ENCODE peak calls at places on chromosomes 13 and 19, in four cellular contexts. E is left lung, Y is aorta, J is ovary. S is an unnamed sample. For H3K9me3, the result is how much of the 10 kb centered on the place peaks cover.

GRCh38 chr19:21850636-21851255 is 14.8 kb upstream of the ZNF43 start:
- DNase-seq in E (no peak), Y (no peak), J (no peak), S (no peak)

GRCh38 chr13:29454931-29455481 is 140.5 kb downstream of the SLC7A1 start:
- DNase-seq in E (no peak), Y (no peak), J (no peak), S (no peak)

GRCh38 chr13:73065665-73066350 is 7.0 kb downstream of the KLF5 start:
- DNase-seq in E (no peak), Y (no peak), J (no peak), S (no peak)

GRCh38 chr19:42315024-42315423 is 1.9 kb downstream of the TMEM145 start:
- DNase-seq in E (no peak), Y (no peak), J (no peak), S (no peak)

GRCh38 chr13:44715287-44716224 is 139.4 kb upstream of the TSC22D1 start:
- DNase-seq in E (no peak), Y (no peak), J (no peak), S (no peak)

GRCh38 chr13:40146586-40147240 is 491.3 kb downstream of the COG6 start:
- DNase-seq in E (no peak), Y (no peak), J (no peak), S (no peak)

GRCh38 chr13:94328336-94329041 is 151.0 kb downstream of the DCT start:
- DNase-seq in E (no peak), Y (no peak), J (no peak), S (no peak)

GRCh38 chr13:74442751-74443150 is 308.5 kb upstream of the KLF12 start:
- DNase-seq in E (no peak), Y (no peak), J (no peak), S (no peak)

GRCh38 chr19:40908981-40909380 is 26.9 kb upstream of the CYP2A7 start:
- DNase-seq in E (no peak), Y (no peak), J (no peak), S (no peak)

GRCh38 chr19:1233361-1233667 is 4.5 kb downstream of the CBARP start:
- DNase-seq in E (peak), Y (no peak), J (no peak), S (peak)

GRCh38 chr19:38596057-38596981 is 21.4 kb downstream of the MAP4K1 start:
- DNase-seq in E (peak), Y (no peak), J (peak), S (peak)

GRCh38 chr19:45096700-45097099 is 3.7 kb downstream of the PPP1R37 start:
- DNase-seq in E (no peak), Y (no peak), J (no peak), S (no peak)

GRCh38 chr13:23618341-23618740 is 48.1 kb downstream of the TNFRSF19 start:
- DNase-seq in E (no peak), Y (no peak), J (no peak), S (no peak)

GRCh38 chr13:39364797-39365468 is 238.1 kb downstream of the LHFPL6 start:
- DNase-seq in E (no peak), Y (no peak), J (no peak), S (no peak)

GRCh38 chr13:89925107-89925506 is 1422.4 kb upstream of the MIR17HG start:
- DNase-seq in E (no peak), Y (no peak), J (no peak), S (no peak)

GRCh38 chr19:29942404-29943261 is 594 bp downstream of the URI1 start:
- DNase-seq in E (peak), Y (peak), J (peak), S (peak)

GRCh38 chr13:105996391-105997028 is 539.0 kb downstream of the EFNB2 start:
- DNase-seq in E (no peak), Y (no peak), J (no peak), S (no peak)

GRCh38 chr19:55391702-55392615 is 6.2 kb downstream of the RPL28 start:
- DNase-seq in E (no peak), Y (no peak), J (no peak), S (no peak)

GRCh38 chr19:42360787-42361544 is 29.1 kb downstream of the CNFN start:
- DNase-seq in E (no peak), Y (no peak), J (no peak), S (no peak)

GRCh38 chr19:56712609-56713008 is 41.1 kb upstream of the ZNF835 start:
- DNase-seq in E (no peak), Y (no peak), J (peak), S (no peak)
- H3K9me3 ChIP-seq in E (under half), Y (under half), J (under half), S (under half)

GRCh38 chr19:56810260-56810659 is 30.3 kb downstream of the PEG3 start:
- DNase-seq in E (no peak), Y (no peak), J (no peak), S (no peak)

GRCh38 chr19:56814656-56815055 is 25.9 kb downstream of the PEG3 start:
- DNase-seq in E (no peak), Y (no peak), J (no peak), S (no peak)

GRCh38 chr19:56808717-56809392 is 31.7 kb downstream of the PEG3 start:
- DNase-seq in E (no peak), Y (no peak), J (no peak), S (no peak)

GRCh38 chr19:56811480-56811879 is 29.0 kb downstream of the PEG3 start:
- DNase-seq in E (no peak), Y (no peak), J (no peak), S (no peak)

DNA sequence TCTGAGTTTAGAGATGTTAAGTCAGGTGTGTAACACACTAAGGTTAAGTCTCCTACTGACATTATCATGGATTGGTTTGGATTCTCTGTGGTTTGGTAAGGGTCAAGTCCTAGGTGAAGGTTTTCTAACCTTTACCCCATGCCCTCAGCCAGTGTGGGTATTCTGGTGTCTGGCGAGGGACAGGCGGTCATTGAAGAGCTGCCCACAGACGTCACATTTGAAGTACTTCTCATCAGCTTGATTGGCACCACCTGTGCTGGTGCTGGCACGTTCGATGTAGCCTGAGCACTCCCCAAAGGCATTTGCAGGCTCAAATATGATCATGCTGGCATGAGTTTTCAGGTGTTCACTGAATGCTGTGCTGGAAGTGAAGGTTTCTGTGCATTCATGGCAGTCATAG is 27.0 kb downstream of the PEG3 start:
- DNase-seq in E (no peak), Y (no peak), J (no peak), S (no peak)
- H3K9me3 ChIP-seq in E (under half), Y (under half), J (under half), S (under half)

GRCh38 chr19:57888494-57889231 is at the start of gene ZNF814:
- DNase-seq in E (peak), Y (peak), J (peak), S (peak)

GRCh38 chr19:57888107-57888493 is 737 bp downstream of the ZNF814 start:
- DNase-seq in E (no peak), Y (no peak), J (no peak), S (no peak)

GRCh38 chr19:57887195-57887941 is 1.5 kb downstream of the ZNF814 start:
- DNase-seq in E (no peak), Y (no peak), J (no peak), S (no peak)

GRCh38 chr19:57886046-57886445 is 2.8 kb downstream of the ZNF814 start:
- DNase-seq in E (no peak), Y (no peak), J (no peak), S (no peak)
- H3K9me3 ChIP-seq in E (under half), Y (under half), J (under half), S (under half)

GRCh38 chr19:50050406-50051223 is 24.8 kb downstream of the ZNF473 start:
- DNase-seq in E (peak), Y (peak), J (peak), S (peak)
- H3K9me3 ChIP-seq in E (under half), Y (under half), J (under half), S (under half)

GRCh38 chr13:91454666-91455065 is 56.2 kb downstream of the GPC5 start:
- DNase-seq in E (no peak), Y (no peak), J (no peak), S (no peak)
- H3K9me3 ChIP-seq in E (under half), Y (under half), J (under half), S (under half)

DNA sequence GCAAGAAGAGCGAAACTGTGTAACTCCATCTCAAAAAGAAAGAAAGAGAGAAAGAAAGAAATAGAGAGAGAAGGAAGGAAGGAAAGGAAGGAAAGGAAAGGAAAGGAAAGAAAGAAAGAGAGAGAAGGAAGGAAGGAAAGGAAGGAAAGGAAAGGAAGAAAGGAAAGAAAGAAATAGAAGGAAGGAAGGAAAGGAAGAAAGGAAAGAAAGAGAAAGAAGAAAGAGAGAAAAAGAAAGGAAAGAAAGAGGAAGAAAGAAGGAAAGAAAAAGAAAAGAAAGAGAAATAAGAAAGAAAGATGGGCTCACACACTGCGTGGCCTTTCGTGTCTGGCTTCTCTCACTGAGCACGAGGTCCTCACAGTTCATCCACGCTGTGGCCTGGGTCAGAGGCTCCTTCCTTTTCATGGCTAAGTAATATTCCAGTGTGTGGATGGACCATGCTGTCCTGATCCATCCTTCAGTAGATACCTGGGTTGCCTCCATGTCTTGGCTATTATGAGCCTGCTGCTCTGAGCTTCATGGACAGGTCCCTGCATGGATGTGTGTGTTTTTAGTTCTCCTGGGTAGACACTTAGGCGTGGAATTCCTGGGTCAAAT is 67.4 kb upstream of the NFIC start:
- DNase-seq in E (no peak), Y (no peak), J (no peak), S (no peak)
- H3K9me3 ChIP-seq in E (under half), Y (under half), J (under half), S (under half)

GRCh38 chr19:15526408-15526807 is 18.1 kb downstream of the CYP4F22 start:
- DNase-seq in E (no peak), Y (no peak), J (no peak), S (no peak)
- H3K9me3 ChIP-seq in E (under half), Y (under half), J (under half), S (under half)

GRCh38 chr13:32617112-32617511 is 30.9 kb downstream of the PDS5B start:
- DNase-seq in E (no peak), Y (no peak), J (no peak), S (no peak)
- H3K9me3 ChIP-seq in E (under half), Y (under half), J (under half), S (under half)

S was measured in lower lobe of right lung.